ENCODE peak calls at places on chromosomes 6 and 20, in seven cellular contexts. E, H, A, Z, F, P and U are unnamed samples.

GRCh38 chr20:44601801-44602204 is 19.4 kb downstream of the PKIG start:
- DNase-seq in P (no peak), F (peak; percentile 77), A (no peak), Z (peak; percentile 87), E (peak; percentile 47), H (no peak), U (no peak)

GRCh38 chr6:48766349-48766748 is 655.4 kb upstream of the PTCHD4 start:
- DNase-seq in A (no peak), F (peak; percentile 8), H (peak; percentile 81), P (no peak), E (no peak), Z (no peak), U (no peak)

GRCh38 chr20:22411568-22412450 is 172.6 kb downstream of the FOXA2 start:
- DNase-seq in E (peak; percentile 38), A (no peak), Z (peak; percentile 75), P (no peak), H (no peak), F (peak; percentile 84), U (no peak)

GRCh38 chr6:124164363-124164762 is 360.7 kb downstream of the NKAIN2 start:
- DNase-seq in F (no peak), A (no peak), E (no peak), Z (no peak), P (no peak), H (no peak), U (no peak)

GRCh38 chr6:74899416-74899815 is 306.4 kb downstream of the COL12A1 start:
- DNase-seq in F (no peak), Z (no peak), A (no peak), E (no peak), H (peak; percentile 63), P (no peak), U (no peak)

GRCh38 chr20:33685328-33686007 is 717 bp downstream of the E2F1 start:
- DNase-seq in E (peak; percentile 49), F (no peak), H (no peak), P (no peak), A (no peak), Z (no peak), U (peak; percentile 33)

GRCh38 chr6:125063307-125063706 is 90.3 kb upstream of the TPD52L1 start:
- DNase-seq in Z (no peak), H (no peak), A (no peak), P (no peak), E (no peak), F (no peak), U (no peak)

GRCh38 chr6:169048806-169049205 is 204.8 kb downstream of the THBS2 start:
- DNase-seq in Z (no peak), A (no peak), E (no peak), F (no peak), H (no peak), P (no peak), U (no peak)

GRCh38 chr20:53774487-53775203 is 181.0 kb upstream of the ZNF217 start:
- DNase-seq in H (peak; percentile 87), F (peak; percentile 67), P (no peak), E (no peak), A (no peak), Z (no peak), U (no peak)

GRCh38 chr20:56412949-56413348 is 889 bp downstream of the CASS4 start:
- DNase-seq in H (no peak), F (no peak), E (no peak), Z (no peak), P (no peak), A (no peak), U (no peak)

GRCh38 chr6:74578339-74578738 is 627.5 kb downstream of the COL12A1 start:
- DNase-seq in A (no peak), E (no peak), P (no peak), H (peak; percentile 32), Z (no peak), F (peak; percentile 63), U (no peak)

GRCh38 chr6:44049989-44050871 is 77.0 kb downstream of the MRPL14 start:
- DNase-seq in P (no peak), Z (peak; percentile 12), H (no peak), A (no peak), E (peak; percentile 35), F (peak; percentile 69), U (no peak)

GRCh38 chr6:37648465-37649330 is 49.0 kb downstream of the MDGA1 start:
- DNase-seq in E (peak; percentile 68), P (no peak), Z (no peak), F (no peak), A (no peak), H (no peak), U (no peak)

GRCh38 chr20:39518649-39519048 is 556.5 kb downstream of the DHX35 start:
- DNase-seq in P (no peak), H (no peak), E (no peak), F (no peak), A (no peak), Z (no peak), U (no peak)

GRCh38 chr6:118917550-118918321 is 17.2 kb downstream of the MCM9 start:
- DNase-seq in Z (no peak), E (no peak), F (no peak), P (no peak), H (no peak), A (no peak), U (no peak)

GRCh38 chr6:156777866-156778614 is 862 bp downstream of the ARID1B start:
- DNase-seq in A (peak; percentile 65), H (peak; percentile 29), Z (peak; percentile 73), E (peak; percentile 82), F (no peak), P (no peak), U (peak; percentile 55)

GRCh38 chr6:82248233-82248735 is 740 bp upstream of the IBTK start:
- DNase-seq in F (no peak), A (no peak), P (no peak), H (no peak), E (peak; percentile 21), Z (no peak), U (no peak)

GRCh38 chr20:35166242-35166830 is 5.5 kb upstream of the PROCR start:
- DNase-seq in F (no peak), P (no peak), E (peak; percentile 33), H (no peak), Z (peak; percentile 69), A (no peak), U (no peak)

GRCh38 chr20:32555584-32555983 is 29.5 kb downstream of the NOL4L start:
- DNase-seq in P (no peak), E (no peak), Z (no peak), F (no peak), A (no peak), H (no peak), U (no peak)

GRCh38 chr20:20211274-20211987 is 156.5 kb upstream of the INSM1 start:
- DNase-seq in F (no peak), E (peak; percentile 45), P (no peak), A (no peak), H (no peak), Z (no peak), U (no peak)

GRCh38 chr20:53750827-53751393 is 157.3 kb upstream of the ZNF217 start:
- DNase-seq in A (peak; percentile 38), F (peak; percentile 77), H (peak; percentile 57), Z (no peak), P (no peak), E (peak; percentile 73), U (no peak)

GRCh38 chr6:89048985-89049384 is 31.6 kb upstream of the PNRC1 start:
- DNase-seq in A (no peak), H (no peak), Z (no peak), F (no peak), P (no peak), E (no peak), U (no peak)

GRCh38 chr20:44084891-44085290 is 102.1 kb downstream of the JPH2 start:
- DNase-seq in H (no peak), E (no peak), Z (no peak), F (no peak), P (no peak), A (no peak), U (no peak)